ENCODE peak calls at places on chromosomes 16 and 17, in five cellular contexts. Z is activated CD8-positive, alpha-beta memory T cell treated with anti-CD3 and anti-CD28 coated beads for 48 hours; B is stimulated activated CD4-positive, alpha-beta T cell treated with anti-CD3 and anti-CD28 coated beads, Interleukin-1b, Interleukin-23, amount 100 ng/mL, for 24 hours; J is AG10803; G is progenitor cell of endocrine pancreas. N is an unnamed sample.

GRCh38 chr16:58582971-58583765 is 46.5 kb downstream of the CNOT1 start:
- DNase-seq in J (no peak), G (no peak), Z (no peak), B (no peak), N (no peak)

GRCh38 chr17:47694818-47695663 is 1.1 kb downstream of the TBKBP1 start:
- DNase-seq in J (peak), G (no peak), Z (no peak), B (no peak), N (no peak)

GRCh38 chr17:40443988-40444899 is 994 bp downstream of the IGFBP4 start:
- DNase-seq in B (no peak), G (no peak), J (no peak), Z (no peak), N (no peak)

GRCh38 chr17:65504141-65504540 is 57.3 kb downstream of the AXIN2 start:
- DNase-seq in G (no peak), Z (no peak), J (no peak), B (no peak), N (no peak)

GRCh38 chr17:36689089-36689667 is 87.8 kb downstream of the MRM1 start:
- DNase-seq in Z (no peak), J (no peak), G (no peak), B (no peak), N (peak)

GRCh38 chr17:45262516-45263476 is 902 bp upstream of the SPATA32 start:
- DNase-seq in J (peak), G (no peak), Z (no peak), B (no peak), N (no peak)

GRCh38 chr17:9269350-9270035 is 248.2 kb downstream of the NTN1 start:
- DNase-seq in J (no peak), G (no peak), B (no peak), Z (no peak), N (no peak)

GRCh38 chr17:66634193-66634592 is 200.7 kb upstream of the CACNG5 start:
- DNase-seq in G (no peak), J (no peak), Z (no peak), B (no peak), N (no peak)

GRCh38 chr17:31743767-31744166 is 115.3 kb downstream of the COPRS start:
- DNase-seq in G (no peak), J (peak), Z (no peak), B (no peak), N (no peak)

GRCh38 chr17:18318771-18319450 is 3.8 kb downstream of the SMCR8 start:
- DNase-seq in Z (no peak), G (no peak), B (no peak), J (no peak), N (no peak)

GRCh38 chr16:50183316-50183715 is 30.2 kb downstream of the TENT4B start:
- DNase-seq in J (peak), Z (no peak), B (no peak), G (no peak), N (no peak)

GRCh38 chr16:159136-159849 is 6.5 kb upstream of the HBM start:
- DNase-seq in J (no peak), G (no peak), Z (no peak), B (no peak), N (no peak)

GRCh38 chr17:17792551-17793377 is 44.0 kb downstream of the SREBF1 start:
- DNase-seq in G (no peak), B (no peak), Z (peak), J (peak), N (no peak)

GRCh38 chr17:16363749-16364536 is 10.7 kb upstream of the CENPV start:
- DNase-seq in G (peak), B (peak), J (peak), Z (no peak), N (peak)